ENCODE peak calls at places on chromosomes 13 and 19, in seven cellular contexts. J, M, Q, T, B, C and P are unnamed samples.

GRCh38 chr19:912181-913079 is 589 bp downstream of the R3HDM4 start:
- DNase-seq in J (peak; percentile 78), M (no peak), C (no peak), Q (no peak), T (no peak), B (no peak), P (peak; percentile 24)

GRCh38 chr13:49253997-49254396 is 6.3 kb downstream of the CDADC1 start:
- DNase-seq in T (no peak), J (no peak), C (no peak), B (no peak), Q (no peak), M (no peak), P (no peak)

GRCh38 chr19:54199401-54199800 is 1.3 kb upstream of the RPS9 start:
- DNase-seq in Q (no peak), M (no peak), B (no peak), T (no peak), J (peak; percentile 29), C (no peak), P (no peak)

GRCh38 chr19:6680141-6680540 is 10.2 kb upstream of the TNFSF14 start:
- DNase-seq in J (no peak), M (peak; percentile 83), B (no peak), C (no peak), Q (no peak), T (no peak), P (no peak)

GRCh38 chr19:44822670-44823372 is 13.9 kb downstream of the BCAM start:
- DNase-seq in Q (no peak), J (no peak), B (no peak), M (no peak), T (peak; percentile 44), C (peak; percentile 48), P (no peak)

GRCh38 chr13:32669030-32669646 is 82.9 kb downstream of the PDS5B start:
- DNase-seq in Q (no peak), B (no peak), C (peak; percentile 12), M (peak; percentile 65), T (peak; percentile 79), J (no peak), P (peak; percentile 78)

GRCh38 chr13:46643165-46643777 is 90.3 kb downstream of the LRCH1 start:
- DNase-seq in Q (no peak), B (no peak), T (peak; percentile 38), C (no peak), J (no peak), M (no peak), P (no peak)

GRCh38 chr13:92806215-92806614 is 420.4 kb upstream of the GPC6 start:
- DNase-seq in J (no peak), B (no peak), M (peak; percentile 6), Q (no peak), T (no peak), C (no peak), P (peak; percentile 28)

GRCh38 chr19:46613525-46613924 is 11.4 kb downstream of the PTGIR start:
- DNase-seq in C (no peak), B (peak; percentile 24), Q (no peak), J (peak; percentile 57), M (no peak), T (no peak), P (no peak)

GRCh38 chr13:50053844-50054243 is 38.6 kb downstream of the KCNRG start:
- DNase-seq in M (no peak), B (no peak), J (no peak), T (no peak), Q (no peak), C (no peak), P (no peak)

GRCh38 chr19:38250428-38250820 is 5.8 kb downstream of the PPP1R14A start:
- DNase-seq in Q (no peak), J (no peak), C (no peak), B (no peak), M (no peak), T (no peak), P (no peak)
- H3K4me1 ChIP-seq in Q (no peaks in the 10 kb centered on the region), J (peaks cover 5% of the 10 kb centered on the region), C (peaks cover 34% of the 10 kb centered on the region), B (peaks cover 9% of the 10 kb centered on the region), M (peaks cover 4% of the 10 kb centered on the region), T (peaks cover 24% of the 10 kb centered on the region), P (peaks cover 19% of the 10 kb centered on the region)

DNA sequence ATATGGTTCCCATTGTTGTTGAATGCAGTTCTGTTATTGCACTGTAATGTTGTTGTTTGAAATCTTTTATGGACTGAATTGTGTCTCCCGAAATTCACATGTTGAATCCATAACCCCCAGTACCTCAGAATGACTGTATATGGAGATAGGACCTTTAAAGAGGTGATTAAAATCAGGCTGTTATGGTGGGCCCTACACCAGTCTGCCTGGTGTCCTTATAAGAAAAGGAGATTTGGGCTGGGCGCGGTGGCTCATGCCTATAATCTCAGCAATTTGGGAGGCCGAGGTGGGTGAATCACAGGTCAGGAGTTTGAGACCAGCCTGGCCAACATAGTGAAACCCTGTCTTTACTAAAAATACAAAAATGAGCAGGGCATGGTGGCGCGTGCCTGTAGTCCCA is 7.4 kb downstream of the CXCL17 start:
- DNase-seq in T (no peak), J (no peak), M (no peak), Q (no peak), C (no peak), B (no peak), P (no peak)
- H3K27ac ChIP-seq in T (no peak overlapping the region), J (no peak overlapping the region), M (no peak overlapping the region), Q (no peak overlapping the region), C (no peak overlapping the region), B (no peak overlapping the region), P (no peak overlapping the region)

GRCh38 chr13:74969419-74969818 is 512.5 kb downstream of the TBC1D4 start:
- DNase-seq in T (no peak), Q (no peak), B (no peak), C (no peak), M (no peak), J (no peak), P (no peak)

DNA sequence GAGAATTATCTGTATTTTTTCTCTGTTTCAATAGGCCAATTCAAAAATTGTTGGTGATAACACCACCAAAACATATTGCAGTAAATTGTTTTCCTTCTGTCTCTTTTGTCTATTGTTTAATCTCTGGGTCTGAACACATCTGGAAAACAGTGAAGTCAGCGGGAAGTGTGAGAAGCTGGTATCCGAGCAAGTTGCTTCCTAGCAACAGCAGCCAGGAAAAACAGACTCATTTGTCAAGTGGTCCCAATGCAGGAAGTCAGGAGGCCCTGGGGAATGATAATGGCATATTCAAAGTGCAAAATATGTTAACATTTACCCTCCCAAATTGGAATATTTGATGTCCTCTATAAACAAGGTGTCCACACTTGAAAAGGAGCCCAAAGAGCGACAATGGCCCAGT is 515.2 kb downstream of the TBC1D4 start:
- DNase-seq in J (no peak), Q (no peak), B (no peak), C (no peak), M (no peak), T (peak; percentile 6), P (peak; percentile 4)
- H3K4me3 ChIP-seq in J (no peak overlapping the region), Q (no peak overlapping the region), B (no peak overlapping the region), C (no peak overlapping the region), M (no peak overlapping the region), T (no peak overlapping the region), P (no peak overlapping the region)

DNA sequence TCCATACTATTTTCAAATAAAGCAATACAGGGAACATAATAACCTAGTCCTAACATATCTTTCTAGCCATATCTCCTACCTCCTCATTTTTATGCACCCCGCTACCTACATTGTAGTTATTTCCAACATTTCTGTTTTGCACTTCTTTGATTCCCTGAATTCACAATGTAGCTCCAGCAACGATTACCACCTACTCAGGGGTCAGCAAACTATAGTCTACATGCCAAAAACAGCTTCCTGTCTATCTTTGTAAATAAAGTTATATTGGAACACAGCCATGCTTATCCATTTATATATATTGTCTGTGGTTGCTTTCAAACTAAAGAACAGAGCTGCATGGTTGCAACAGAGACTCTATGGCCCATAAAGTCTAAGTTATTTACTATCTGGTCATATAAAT is 16.7 kb downstream of the MYCBP2 start:
- DNase-seq in C (no peak), J (no peak), Q (no peak), B (no peak), T (no peak), M (no peak), P (no peak)
- H3K4me1 ChIP-seq in C (no peaks in the 10 kb centered on the region), J (peaks cover 20% of the 10 kb centered on the region), Q (no peaks in the 10 kb centered on the region), B (no peaks in the 10 kb centered on the region), T (no peaks in the 10 kb centered on the region), M (peaks cover 12% of the 10 kb centered on the region), P (peaks cover 46% of the 10 kb centered on the region)

DNA sequence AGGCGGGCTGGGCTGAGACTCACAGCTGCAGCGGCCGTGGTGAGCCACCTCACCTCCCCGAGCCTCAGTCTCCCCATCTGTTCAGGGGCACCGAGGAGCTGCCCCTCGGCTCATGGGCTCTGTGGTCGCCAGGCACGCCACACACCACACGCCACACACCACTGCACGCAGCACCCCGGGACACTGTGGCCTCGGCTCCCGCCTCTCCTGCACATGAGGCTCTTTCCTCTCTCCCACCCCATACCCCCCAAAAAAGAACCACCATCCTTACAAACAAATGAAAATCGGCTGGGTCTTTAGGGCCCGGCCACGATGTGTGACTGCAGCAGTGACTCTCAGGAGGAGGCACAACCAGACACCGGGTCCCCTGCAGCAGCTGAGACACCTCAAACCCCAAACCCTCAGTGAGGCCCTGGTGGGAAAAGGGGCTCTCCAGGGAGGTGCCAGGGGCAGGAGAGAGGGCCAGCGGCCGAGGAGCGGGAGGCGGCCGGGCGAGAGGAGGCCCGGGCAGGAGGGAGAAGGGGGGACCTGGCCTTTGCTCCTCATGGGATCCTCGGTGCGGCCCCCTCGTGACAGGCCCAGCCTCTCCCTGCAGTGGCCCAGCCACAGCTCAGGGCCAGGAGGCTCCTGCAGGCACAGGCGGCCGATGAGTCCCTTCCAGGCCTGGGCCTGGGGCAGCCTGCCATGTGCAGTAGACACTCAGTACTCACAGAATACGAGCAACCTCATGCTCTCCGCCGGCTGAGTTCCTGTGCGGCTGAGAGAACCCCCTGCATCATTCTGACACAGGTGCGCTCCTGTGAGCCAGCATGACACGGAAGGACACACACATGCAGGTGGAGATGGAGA is 66.3 kb downstream of the RASA3 start:
- DNase-seq in B (no peak), T (no peak), M (no peak), J (peak; percentile 68), C (no peak), Q (no peak), P (peak; percentile 51)
- H3K27ac ChIP-seq in B (peak overlapping the region; percentile 96), T (no peak overlapping the region), M (peak overlapping the region; percentile 100), J (no peak overlapping the region), C (peak overlapping the region; percentile 99), Q (peak overlapping the region; percentile 90), P (peak overlapping the region; percentile 100)

DNA sequence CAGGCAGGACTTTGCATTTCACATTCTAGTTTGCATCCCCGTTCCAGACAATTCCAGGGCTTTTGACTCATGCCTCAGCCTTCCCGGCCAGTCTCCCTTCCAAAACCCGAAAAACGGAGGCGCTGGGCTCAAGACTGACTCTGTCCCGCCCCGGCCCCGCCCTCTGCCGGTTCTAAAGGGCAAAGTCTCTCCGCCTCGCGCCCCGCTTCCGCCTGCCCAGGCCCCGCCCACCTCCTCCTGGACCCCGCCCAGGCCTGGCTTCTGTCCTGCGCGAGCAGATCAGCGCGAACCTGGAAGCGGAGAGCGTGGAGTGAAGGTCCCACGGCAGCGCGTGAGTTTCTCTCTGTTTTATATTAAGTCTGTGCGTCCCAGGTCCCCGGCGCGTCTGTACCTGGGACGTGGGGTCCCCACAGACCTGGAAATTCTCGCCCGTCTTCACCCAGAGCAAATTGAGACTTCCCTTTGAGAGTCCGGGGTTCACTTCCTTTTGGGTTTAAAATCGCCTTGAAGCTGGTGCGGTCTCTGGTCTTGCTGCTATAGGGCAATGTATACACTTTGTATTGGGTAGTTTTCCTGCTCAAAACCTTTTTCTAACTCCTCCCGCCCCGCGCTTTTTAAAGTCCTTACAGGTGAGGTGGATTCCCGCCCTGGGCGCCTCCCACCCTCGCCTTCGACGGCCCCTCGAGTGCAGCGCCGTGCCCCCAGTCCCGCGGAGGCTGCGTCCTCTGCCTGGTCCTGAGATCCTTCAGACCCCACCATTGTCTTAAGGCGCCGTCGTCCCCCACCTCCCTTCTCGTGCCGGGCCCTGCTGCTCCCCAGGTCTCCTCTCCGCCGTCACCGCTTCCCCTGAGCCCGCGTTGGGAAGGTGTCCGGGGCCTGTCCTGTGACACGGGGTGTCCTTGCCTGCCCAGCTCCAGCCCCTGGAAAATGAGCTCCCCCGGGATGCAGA is 31.2 kb downstream of the ZNF701 start:
- DNase-seq in J (peak; percentile 98), C (peak; percentile 83), B (peak; percentile 95), Q (peak; percentile 96), M (peak; percentile 93), T (peak; percentile 94), P (peak; percentile 97)
- H3K4me3 ChIP-seq in J (peak overlapping the region; percentile 55), C (peak overlapping the region; percentile 89), B (peak overlapping the region; percentile 72), Q (peak overlapping the region; percentile 59), M (peak overlapping the region; percentile 76), T (peak overlapping the region; percentile 91), P (peak overlapping the region; percentile 79)

GRCh38 chr13:48159436-48160225 is 64.7 kb upstream of the MED4 start:
- DNase-seq in C (no peak), M (no peak), Q (no peak), J (no peak), B (no peak), T (no peak), P (peak; percentile 65)
- H3K4me1 ChIP-seq in C (peaks cover 14% of the 10 kb centered on the region), M (peaks cover 34% of the 10 kb centered on the region), Q (no peaks in the 10 kb centered on the region), J (no peaks in the 10 kb centered on the region), B (no peaks in the 10 kb centered on the region), T (no peaks in the 10 kb centered on the region), P (peaks cover 37% of the 10 kb centered on the region)